ENCODE peak calls at places on chromosome 1, in five cellular contexts. S is WTC11, B is brain microvascular endothelial cell, G is fibroblast of lung, U is astrocyte of the spinal cord. A is an unnamed sample.

GRCh38 chr1:118907466-118907865 is 80.7 kb downstream of the TBX15 start:
- DNase-seq in S (no peak), U (no peak), B (no peak), G (no peak), A (no peak)

GRCh38 chr1:157893681-157894080 is 52.1 kb upstream of the CD5L start:
- DNase-seq in U (peak), B (no peak), G (no peak), S (no peak), A (no peak)

GRCh38 chr1:145936247-145936646 is 9.0 kb upstream of the RBM8A start:
- DNase-seq in S (no peak), B (no peak), G (no peak), U (no peak), A (no peak)

GRCh38 chr1:36367798-36368197 is 17.9 kb downstream of the STK40 start:
- DNase-seq in B (no peak), S (no peak), G (no peak), U (no peak), A (no peak)

GRCh38 chr1:3439346-3439745 is 15.1 kb upstream of the ARHGEF16 start:
- DNase-seq in U (no peak), G (no peak), B (no peak), S (no peak), A (no peak)

GRCh38 chr1:159468321-159468720 is 28.8 kb downstream of the OR10J1 start:
- DNase-seq in B (no peak), G (no peak), S (no peak), U (no peak), A (no peak)

GRCh38 chr1:185139231-185139630 is 17.5 kb downstream of the TRMT1L start:
- DNase-seq in U (no peak), G (no peak), B (no peak), S (no peak), A (no peak)

GRCh38 chr1:1763657-1764621 is 14.3 kb downstream of the NADK start:
- DNase-seq in B (no peak), S (no peak), U (no peak), G (peak), A (no peak)

GRCh38 chr1:55284856-55285255 is 69.7 kb upstream of the USP24 start:
- DNase-seq in B (peak), G (peak), U (peak), S (no peak), A (no peak)

GRCh38 chr1:23751050-23751814 is 8.0 kb downstream of the ELOA start:
- DNase-seq in B (peak), U (peak), S (peak), G (peak), A (no peak)

GRCh38 chr1:212607206-212607923 is 1.2 kb upstream of the ATF3 start:
- DNase-seq in S (no peak), G (no peak), B (no peak), U (no peak), A (no peak)

GRCh38 chr1:91397605-91398004 is 7.0 kb downstream of the HFM1 start:
- DNase-seq in G (no peak), B (no peak), S (no peak), U (peak), A (no peak)

GRCh38 chr1:22078133-22078532 is 25.6 kb downstream of the CDC42 start:
- DNase-seq in U (no peak), B (no peak), G (no peak), S (no peak), A (no peak)

GRCh38 chr1:52393174-52393573 is 11.0 kb downstream of the ORC1 start:
- DNase-seq in B (no peak), S (no peak), U (no peak), G (no peak), A (no peak)

GRCh38 chr1:57839488-57839887 is 415.6 kb upstream of the DAB1 start:
- DNase-seq in S (no peak), B (no peak), G (no peak), U (no peak), A (no peak)

GRCh38 chr1:46401964-46402626 is 8.0 kb downstream of the FAAH start:
- DNase-seq in G (peak), S (peak), B (peak), U (peak), A (no peak)

GRCh38 chr1:156490401-156491032 is 10.1 kb downstream of the MEF2D start:
- DNase-seq in U (no peak), G (no peak), B (no peak), S (peak), A (peak)

GRCh38 chr1:228697209-228698016 is 37.9 kb upstream of the RHOU start:
- DNase-seq in B (peak), U (peak), S (no peak), G (peak), A (no peak)

GRCh38 chr1:160083968-160084770 is 2.8 kb downstream of the KCNJ9 start:
- DNase-seq in B (no peak), S (peak), U (no peak), G (peak), A (peak)

GRCh38 chr1:215421772-215422171 is 145.3 kb upstream of the KCTD3 start:
- DNase-seq in G (no peak), U (no peak), B (no peak), S (no peak), A (no peak)

GRCh38 chr1:155776414-155776813 is 80.6 kb downstream of the GON4L start:
- DNase-seq in G (peak), B (no peak), S (no peak), U (no peak), A (no peak)

GRCh38 chr1:58136502-58136901 is 410.0 kb downstream of the OMA1 start:
- DNase-seq in B (no peak), S (no peak), G (no peak), U (no peak), A (no peak)

GRCh38 chr1:42740756-42741580 is 932 bp upstream of the CLDN19 start:
- DNase-seq in S (peak), U (no peak), G (no peak), B (no peak), A (peak)

GRCh38 chr1:161131721-161132409 is 602 bp downstream of the DEDD start:
- DNase-seq in U (peak), S (no peak), B (no peak), G (peak), A (no peak)

GRCh38 chr1:212489284-212489859 is 56.7 kb downstream of the NENF start:
- DNase-seq in S (no peak), U (no peak), B (no peak), G (no peak), A (no peak)

GRCh38 chr1:197738927-197739326 is 36.4 kb downstream of the DENND1B start:
- DNase-seq in B (no peak), G (no peak), U (no peak), S (no peak), A (no peak)

GRCh38 chr1:154115180-154115579 is 39.7 kb downstream of the NUP210L start:
- DNase-seq in B (no peak), U (no peak), S (no peak), G (peak), A (no peak)

GRCh38 chr1:97004054-97004453 is 282.5 kb downstream of the PTBP2 start:
- DNase-seq in U (peak), S (no peak), G (no peak), B (no peak), A (no peak)

GRCh38 chr1:223720987-223721591 is 8.8 kb downstream of the CAPN2 start:
- DNase-seq in B (peak), S (no peak), U (peak), G (peak), A (no peak)

GRCh38 chr1:29549001-29549400 is 312.7 kb downstream of the PTPRU start:
- DNase-seq in G (no peak), B (no peak), U (no peak), S (no peak), A (no peak)

GRCh38 chr1:173190101-173190895 is 16.8 kb downstream of the TNFSF4 start:
- DNase-seq in U (peak), G (peak), B (peak), S (no peak), A (no peak)

GRCh38 chr1:10881046-10881445 is 84.6 kb upstream of the CASZ1 start:
- DNase-seq in G (no peak), S (no peak), B (no peak), U (no peak), A (no peak)

GRCh38 chr1:239951518-239952130 is 140.1 kb upstream of the FMN2 start:
- DNase-seq in B (peak), S (peak), G (peak), U (peak), A (peak)

GRCh38 chr1:244280221-244280620 is 171.5 kb downstream of the ADSS2 start:
- DNase-seq in G (peak), U (no peak), B (no peak), S (no peak), A (no peak)

GRCh38 chr1:39229504-39229903 is 25.0 kb downstream of the MACF1 start:
- DNase-seq in B (no peak), U (no peak), S (no peak), G (no peak), A (no peak)

GRCh38 chr1:242847390-242847993 is 323.0 kb upstream of the PLD5 start:
- DNase-seq in B (no peak), S (no peak), U (peak), G (peak), A (no peak)

GRCh38 chr1:242839101-242839500 is 314.6 kb upstream of the PLD5 start:
- DNase-seq in S (no peak), B (no peak), G (no peak), U (no peak), A (no peak)

GRCh38 chr1:242842094-242842493 is 317.6 kb upstream of the PLD5 start:
- DNase-seq in G (no peak), B (no peak), U (no peak), S (no peak), A (no peak)
- TF ChIP-seq CTCF in G (no peak), B (no peak), U (no peak), S (no peak), A (no peak)

GRCh38 chr1:4657244-4657789 is 2.9 kb downstream of the AJAP1 start:
- DNase-seq in G (no peak), S (no peak), B (no peak), U (no peak), A (no peak)

GRCh38 chr1:4653796-4654715 is at the start of gene AJAP1:
- DNase-seq in G (no peak), B (no peak), S (no peak), U (no peak), A (no peak)

GRCh38 chr1:4656533-4657140 is 2.2 kb downstream of the AJAP1 start:
- DNase-seq in S (no peak), G (no peak), B (no peak), U (no peak), A (no peak)

GRCh38 chr1:4654764-4655673 is 610 bp downstream of the AJAP1 start:
- DNase-seq in B (no peak), G (no peak), U (no peak), S (no peak), A (no peak)

GRCh38 chr1:4655674-4656532 is 1.5 kb downstream of the AJAP1 start:
- DNase-seq in U (peak), G (no peak), B (peak), S (peak), A (peak)
- TF ChIP-seq CTCF in U (peak), G (no peak), B (peak), S (no peak), A (peak)

GRCh38 chr1:231642600-231643332 is 16.2 kb downstream of the DISC1 start:
- DNase-seq in B (no peak), G (no peak), U (no peak), S (no peak), A (no peak)
- TF ChIP-seq CTCF in B (no peak), G (no peak), U (no peak), S (no peak), A (peak)

GRCh38 chr1:246508897-246509688 is 2.0 kb upstream of the SMYD3 start:
- DNase-seq in G (no peak), U (no peak), S (no peak), B (no peak), A (no peak)

GRCh38 chr1:246503341-246503740 is 3.7 kb downstream of the SMYD3 start:
- DNase-seq in B (no peak), U (no peak), G (no peak), S (no peak), A (no peak)

GRCh38 chr1:246506440-246506784 is 667 bp downstream of the SMYD3 start:
- DNase-seq in U (peak), B (no peak), G (no peak), S (no peak), A (no peak)

GRCh38 chr1:246510147-246511030 is 3.3 kb upstream of the SMYD3 start:
- DNase-seq in U (no peak), G (no peak), S (no peak), B (no peak), A (no peak)

GRCh38 chr1:246506785-246507639 is at the start of gene SMYD3:
- DNase-seq in G (peak), B (peak), U (peak), S (peak), A (peak)
- TF ChIP-seq CTCF in G (no peak), B (peak), U (no peak), S (no peak), A (peak)

A was measured in D721Med.